ENCODE peak calls at places on chromosomes 7 and 10, in five cellular contexts. G is mucosa of descending colon, T is AG10803, M is sigmoid colon, Y is cardiac muscle cell. F is an unnamed sample.

GRCh38 chr10:93115661-93116383 is 42.1 kb downstream of the CYP26A1 start:
- DNase-seq in T (peak), M (peak), G (no peak), Y (peak), F (no peak)

GRCh38 chr7:30252885-30253795 is 31.3 kb upstream of the ZNRF2 start:
- DNase-seq in T (peak), Y (peak), M (peak), G (peak), F (no peak)

GRCh38 chr10:15472008-15472407 is 100.9 kb upstream of the FAM171A1 start:
- DNase-seq in G (no peak), T (no peak), Y (peak), M (no peak), F (no peak)

GRCh38 chr10:81875680-81876252 is 772 bp downstream of the NRG3 start:
- DNase-seq in T (no peak), M (no peak), G (no peak), Y (no peak), F (no peak)

GRCh38 chr10:117497736-117498135 is 44.8 kb upstream of the EMX2 start:
- DNase-seq in T (no peak), M (peak), G (no peak), Y (no peak), F (no peak)

GRCh38 chr10:93591065-93591808 is 9.8 kb downstream of the RBP4 start:
- DNase-seq in T (no peak), Y (no peak), G (peak), M (no peak), F (no peak)

GRCh38 chr10:123911866-123912265 is 20.3 kb upstream of the CPXM2 start:
- DNase-seq in T (no peak), Y (no peak), G (no peak), M (no peak), F (no peak)

GRCh38 chr10:17009228-17009700 is 120.3 kb downstream of the CUBN start:
- DNase-seq in Y (peak), T (peak), G (no peak), M (no peak), F (no peak)

GRCh38 chr7:98372993-98373392 is 27.9 kb downstream of the BAIAP2L1 start:
- DNase-seq in Y (peak), T (peak), G (no peak), M (no peak), F (peak)

GRCh38 chr7:117458977-117459583 is 20.7 kb upstream of the CFTR start:
- DNase-seq in Y (peak), M (no peak), T (peak), G (no peak), F (no peak)

GRCh38 chr10:79286318-79286951 is 60.8 kb upstream of the PPIF start:
- DNase-seq in T (peak), Y (peak), G (peak), M (peak), F (no peak)

GRCh38 chr7:134690614-134691504 is 44.2 kb downstream of the BPGM start:
- DNase-seq in Y (peak), M (no peak), G (no peak), T (peak), F (no peak)

GRCh38 chr10:110488944-110489343 is 8.8 kb upstream of the DUSP5 start:
- DNase-seq in M (no peak), Y (no peak), G (no peak), T (no peak), F (no peak)

GRCh38 chr10:125095776-125096175 is 64.6 kb downstream of the CTBP2 start:
- DNase-seq in Y (no peak), G (no peak), T (no peak), M (peak), F (no peak)

GRCh38 chr10:131109746-131110145 is 201.8 kb downstream of the TCERG1L start:
- DNase-seq in G (no peak), T (no peak), M (no peak), Y (no peak), F (no peak)

GRCh38 chr7:23685770-23686169 is 5.8 kb downstream of the FAM221A start:
- DNase-seq in Y (peak), G (no peak), M (no peak), T (no peak), F (no peak)

GRCh38 chr10:118793545-118793944 is 38.8 kb upstream of the CACUL1 start:
- DNase-seq in T (no peak), G (no peak), M (no peak), Y (no peak), F (no peak)

GRCh38 chr10:124911124-124912051 is 30.5 kb upstream of the ZRANB1 start:
- DNase-seq in Y (peak), M (no peak), T (peak), G (no peak), F (peak)

GRCh38 chr10:132516771-132517725 is 20.5 kb upstream of the INPP5A start:
- DNase-seq in Y (peak), G (peak), M (peak), T (peak), F (peak)

GRCh38 chr10:77592946-77593636 is 44.5 kb downstream of the KCNMA1 start:
- DNase-seq in M (peak), Y (peak), T (peak), G (no peak), F (peak)

GRCh38 chr10:37707829-37708578 is 149.4 kb downstream of the ZNF248 start:
- DNase-seq in G (no peak), T (no peak), M (no peak), Y (no peak), F (no peak)

GRCh38 chr7:7702826-7703225 is 15.6 kb downstream of the RPA3 start:
- DNase-seq in T (peak), G (no peak), Y (no peak), M (no peak), F (no peak)

GRCh38 chr10:103102195-103102594 is 90.9 kb downstream of the NT5C2 start:
- DNase-seq in M (no peak), Y (no peak), G (no peak), T (peak), F (no peak)

GRCh38 chr10:69220510-69220909 is 378 bp downstream of the HKDC1 start:
- DNase-seq in M (no peak), G (no peak), Y (no peak), T (no peak), F (no peak)

GRCh38 chr7:82821037-82821436 is 341.6 kb downstream of the PCLO start:
- DNase-seq in M (no peak), T (no peak), G (no peak), Y (no peak), F (no peak)

GRCh38 chr10:74640134-74640533 is 186.3 kb upstream of the KAT6B start:
- DNase-seq in Y (no peak), G (no peak), M (no peak), T (peak), F (no peak)

GRCh38 chr7:148242271-148242801 is 348.2 kb upstream of the C7orf33 start:
- DNase-seq in M (no peak), G (no peak), Y (peak), T (peak), F (no peak)

GRCh38 chr7:22563115-22563514 is 63.1 kb upstream of the STEAP1B start:
- DNase-seq in G (no peak), T (no peak), M (no peak), Y (no peak), F (no peak)

GRCh38 chr10:31374146-31374696 is 55.2 kb downstream of the ZEB1 start:
- DNase-seq in Y (no peak), M (no peak), G (no peak), T (peak), F (no peak)

GRCh38 chr7:2043316-2044039 is 189.3 kb downstream of the MAD1L1 start:
- DNase-seq in M (peak), G (peak), Y (no peak), T (no peak), F (no peak)

DNA sequence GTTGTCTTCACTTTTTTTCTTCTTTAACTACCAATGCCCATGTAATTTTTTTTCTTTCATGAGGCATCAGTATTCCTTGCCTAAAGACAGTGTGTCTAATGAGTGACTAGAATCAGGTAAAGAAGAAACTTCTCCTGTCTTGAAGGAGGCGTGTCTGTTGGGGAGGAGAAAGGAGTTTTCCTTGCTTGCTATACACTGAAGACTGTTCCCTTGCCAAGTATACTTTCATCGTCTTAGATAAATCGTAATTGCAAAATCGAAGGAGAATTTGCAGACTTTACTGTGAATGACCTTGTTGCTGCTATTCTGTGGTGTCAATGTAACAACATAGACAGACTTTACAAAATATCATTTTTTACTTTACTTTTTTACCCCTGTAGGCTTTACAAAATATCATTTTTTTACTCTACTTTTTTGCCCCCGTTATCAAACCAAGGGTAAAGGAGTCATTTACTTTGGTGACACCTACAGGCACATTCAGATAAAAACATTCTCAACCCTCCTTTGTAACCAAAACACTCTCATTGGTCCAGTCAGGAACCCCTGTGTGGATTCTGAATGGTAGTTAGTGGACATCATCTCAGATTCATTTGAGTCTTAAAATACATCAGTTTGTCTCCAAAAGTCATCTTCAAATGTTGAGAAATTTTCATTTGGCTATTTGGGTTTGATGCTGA is 232.4 kb downstream of the AHR start:
- DNase-seq in Y (peak), T (no peak), M (no peak), G (no peak), F (no peak)
- TF ChIP-seq CTCF in Y (peak), T (peak), M (no peak), G (no peak), F (no peak)

GRCh38 chr10:84177541-84178386 is 4.2 kb downstream of the GPR15LG start:
- DNase-seq in T (no peak), M (no peak), G (peak), Y (no peak), F (no peak)

GRCh38 chr10:84179059-84179710 is 5.6 kb downstream of the GPR15LG start:
- DNase-seq in T (peak), G (peak), Y (peak), M (no peak), F (no peak)

GRCh38 chr10:84176351-84176750 is 2.8 kb downstream of the GPR15LG start:
- DNase-seq in G (no peak), T (no peak), M (no peak), Y (no peak), F (no peak)

GRCh38 chr10:84176836-84177474 is 3.4 kb downstream of the GPR15LG start:
- DNase-seq in M (no peak), T (no peak), G (no peak), Y (no peak), F (no peak)

GRCh38 chr10:84178387-84178697 is 4.7 kb downstream of the GPR15LG start:
- DNase-seq in G (no peak), Y (no peak), M (no peak), T (no peak), F (no peak)
- H3K4me3 ChIP-seq in G (no peak), Y (no peak), M (no peak), T (no peak), F (no peak)

DNA sequence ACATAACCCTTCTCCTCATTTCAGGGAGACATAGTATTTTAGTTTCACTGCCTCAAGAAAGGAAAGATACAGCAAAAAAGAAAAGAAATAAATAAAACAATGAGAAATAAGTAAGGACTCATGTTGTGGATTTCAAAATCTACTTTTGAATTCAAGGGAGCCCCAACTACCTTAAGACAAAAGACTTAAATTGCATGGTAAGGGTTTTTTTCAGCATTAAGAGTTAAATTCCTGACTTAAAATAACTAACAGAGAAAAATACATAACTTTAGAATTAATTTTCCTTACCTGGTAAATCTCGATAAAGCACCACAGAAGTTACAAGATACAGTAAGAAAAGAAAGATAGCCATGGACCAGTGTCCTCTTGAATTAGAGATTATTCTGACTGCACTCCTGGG is 292.4 kb upstream of the SEMA3C start:
- DNase-seq in M (no peak), Y (no peak), G (no peak), T (no peak), F (no peak)
- TF ChIP-seq CTCF in M (no peak), Y (no peak), G (no peak), T (no peak), F (no peak)

DNA sequence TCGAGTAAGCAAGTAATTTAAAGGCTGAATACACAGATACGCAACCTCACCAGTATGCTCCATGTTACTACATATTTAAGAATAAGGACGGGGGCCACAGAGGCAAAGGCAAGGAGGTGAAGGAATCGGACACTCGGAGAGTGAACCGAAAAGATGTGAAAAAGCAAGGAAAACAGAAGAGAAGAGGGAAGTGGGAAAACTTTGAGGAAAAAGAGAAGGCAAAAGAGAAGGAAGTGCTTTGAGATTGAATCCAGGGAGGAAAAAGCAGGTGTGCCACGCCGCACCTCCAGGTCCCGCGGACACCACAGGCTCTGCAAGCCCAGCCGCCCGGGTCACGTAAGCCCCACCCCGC is 367 bp upstream of the AVL9 start:
- DNase-seq in T (no peak), Y (no peak), G (no peak), M (no peak), F (no peak)
- H3K4me3 ChIP-seq in T (peak), Y (peak), G (peak), M (peak), F (peak)

DNA sequence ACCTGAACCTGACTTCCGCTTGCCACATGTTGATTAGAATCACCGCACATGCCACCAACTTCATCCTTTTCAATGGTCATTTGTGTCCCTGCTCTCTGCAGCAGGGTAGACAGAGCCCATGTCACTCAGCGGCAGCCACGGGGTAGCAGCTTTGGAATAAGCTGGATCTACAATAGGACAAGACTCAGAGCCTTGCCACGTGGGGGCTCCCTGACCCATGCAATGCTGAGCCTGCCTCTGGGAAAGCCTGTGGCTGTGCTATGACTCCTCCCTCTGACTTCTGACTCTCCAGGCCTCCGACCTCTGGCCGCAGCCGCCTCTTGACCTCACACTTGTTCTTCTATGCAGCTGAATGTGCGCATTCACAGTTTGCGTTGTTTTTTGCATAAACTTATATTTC is 197.8 kb upstream of the MKI67 start:
- DNase-seq in G (no peak), T (no peak), Y (no peak), M (no peak), F (no peak)
- TF ChIP-seq CTCF in G (no peak), T (no peak), Y (no peak), M (no peak), F (no peak)

GRCh38 chr10:104267721-104268690 is 978 bp upstream of the GSTO2 start:
- DNase-seq in M (no peak), Y (no peak), G (no peak), T (no peak), F (no peak)
- H3K4me3 ChIP-seq in M (peak), Y (peak), G (peak), T (peak), F (peak)

GRCh38 chr10:89165923-89166322 is 41.2 kb downstream of the CH25H start:
- DNase-seq in M (no peak), Y (no peak), G (no peak), T (no peak), F (no peak)

GRCh38 chr10:89160339-89160738 is 46.8 kb downstream of the CH25H start:
- DNase-seq in M (no peak), G (no peak), Y (no peak), T (peak), F (no peak)

GRCh38 chr10:89164080-89164479 is 43.0 kb downstream of the CH25H start:
- DNase-seq in T (no peak), Y (no peak), M (no peak), G (no peak), F (no peak)

GRCh38 chr10:89164920-89165319 is 42.2 kb downstream of the CH25H start:
- DNase-seq in T (no peak), Y (no peak), G (no peak), M (no peak), F (no peak)

GRCh38 chr10:89163265-89163995 is 43.7 kb downstream of the CH25H start:
- DNase-seq in M (peak), Y (peak), G (no peak), T (peak), F (no peak)
- TF ChIP-seq CTCF in M (no peak), Y (no peak), G (no peak), T (no peak), F (no peak)

DNA sequence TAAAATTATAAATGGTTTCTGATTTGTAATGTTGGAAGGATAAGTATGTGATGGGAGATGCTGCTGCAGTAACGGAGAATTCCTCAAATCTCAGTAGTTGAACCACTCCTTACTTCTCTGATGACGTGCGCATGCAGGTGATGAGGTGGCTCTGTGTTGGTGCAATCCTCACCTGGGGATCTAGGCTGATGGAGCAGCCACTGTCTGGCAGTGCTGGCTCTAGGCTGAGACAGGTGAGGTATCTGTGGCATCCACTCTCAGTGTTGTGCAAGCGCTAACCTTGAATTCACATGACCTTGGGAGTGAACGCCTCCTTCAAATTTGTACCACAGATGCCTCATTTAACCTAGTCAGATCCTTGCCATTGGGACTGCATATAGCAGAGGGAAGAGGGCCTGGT is 35.0 kb downstream of the LHFPL3 start:
- DNase-seq in Y (no peak), G (no peak), T (no peak), M (no peak), F (no peak)
- H3K4me3 ChIP-seq in Y (no peak), G (no peak), T (no peak), M (no peak), F (no peak)

GRCh38 chr10:42690449-42691360 is 52.3 kb upstream of the ZNF33B start:
- DNase-seq in Y (no peak), T (no peak), G (no peak), M (no peak), F (no peak)

GRCh38 chr10:42691361-42692120 is 53.2 kb upstream of the ZNF33B start:
- DNase-seq in G (no peak), M (no peak), T (no peak), Y (no peak), F (no peak)
- TF ChIP-seq CTCF in G (no peak), M (no peak), T (no peak), Y (no peak), F (no peak)

F was measured in AG04449.